ENCODE peak calls at places on chromosomes 11 and 22, in five cellular contexts. S is activated CD4-positive, alpha-beta T cell treated with anti-CD3 and anti-CD28 coated beads, Interleukin-2, amount 50 U/mL, for 1 hour; N is activated naive CD4-positive, alpha-beta T cell treated with Interleukin-2 at 50 U/mL for 16 hours; R is Peyer's patch; Y is coronary artery. E is an unnamed sample.
A peak's percentile ranks its signal among the peaks of the same experiment; 100 is the strongest.

GRCh38 chr11:78770931-78771330 is 196.3 kb upstream of the NARS2 start:
- DNase-seq in S (no peak), N (no peak), R (no peak), Y (no peak), E (no peak)

GRCh38 chr11:67076202-67076601 is 19.6 kb downstream of the RHOD start:
- DNase-seq in S (no peak), N (no peak), R (no peak), Y (no peak), E (no peak)

GRCh38 chr11:2519517-2519878 is 74.7 kb downstream of the KCNQ1 start:
- DNase-seq in S (no peak), N (no peak), R (peak; percentile 17), Y (no peak), E (peak; percentile 2)

GRCh38 chr11:10651579-10652361 is 41.8 kb downstream of the IRAG1 start:
- DNase-seq in S (no peak), N (no peak), R (peak; percentile 42), Y (no peak), E (no peak)

GRCh38 chr11:45021001-45021400 is 70.3 kb upstream of the TP53I11 start:
- DNase-seq in S (no peak), N (no peak), R (no peak), Y (no peak), E (no peak)

GRCh38 chr11:116387623-116388022 is 385.2 kb downstream of the BUD13 start:
- DNase-seq in S (no peak), N (no peak), R (no peak), Y (no peak), E (no peak)

GRCh38 chr11:47355283-47356128 is 3.0 kb upstream of the MYBPC3 start:
- DNase-seq in S (peak; percentile 10), N (no peak), R (peak; percentile 95), Y (peak; percentile 92), E (peak; percentile 70)

GRCh38 chr22:32761251-32761903 is 40.1 kb upstream of the TIMP3 start:
- DNase-seq in S (no peak), N (no peak), R (no peak), Y (no peak), E (no peak)

GRCh38 chr22:28183078-28183870 is 264.2 kb upstream of the PITPNB start:
- DNase-seq in S (no peak), N (no peak), R (no peak), Y (no peak), E (no peak)